ENCODE peak calls at places on chromosomes 16 and 17, in ten cellular contexts. One of them, this sample, is unnamed.

GRCh38 chr17:7328840-7329359 is at the start of gene NEURL4:
- DNase-seq in activated T-helper 9 cell treated with anti-CD3 and anti-CD28 coated beads, Interleukin-2, amount 50 U/mL, for 16 hours: no peak
- DNase-seq in HFFc6: no peak
- DNase-seq in endothelial cell: no peak
- DNase-seq in NCI-H460: no peak
- DNase-seq in NCI-H1417: no peak
- DNase-seq in lower lobe of right lung: peak; percentile 64
- DNase-seq in activated T-cell treated with anti-CD3 and anti-CD28 coated beads for 1 hour: no peak
- DNase-seq in activated CD4-positive, alpha-beta T cell treated with anti-CD3 and anti-CD28 coated beads for 48 hours: peak; percentile 55
- DNase-seq in uterus: no peak
- DNase-seq in this sample: no peak

GRCh38 chr16:31093132-31093703 is 1.4 kb downstream of the VKORC1 start:
- DNase-seq in activated T-cell treated with anti-CD3 and anti-CD28 coated beads for 1 hour: no peak
- DNase-seq in lower lobe of right lung: no peak
- DNase-seq in NCI-H1417: peak; percentile 2
- DNase-seq in activated CD4-positive, alpha-beta T cell treated with anti-CD3 and anti-CD28 coated beads for 48 hours: no peak
- DNase-seq in endothelial cell: no peak
- DNase-seq in activated T-helper 9 cell treated with anti-CD3 and anti-CD28 coated beads, Interleukin-2, amount 50 U/mL, for 16 hours: no peak
- DNase-seq in uterus: no peak
- DNase-seq in NCI-H460: no peak
- DNase-seq in HFFc6: peak; percentile 21
- DNase-seq in this sample: peak; percentile 28

GRCh38 chr17:20197527-20197926 is 188.4 kb downstream of the SPECC1 start:
- DNase-seq in activated CD4-positive, alpha-beta T cell treated with anti-CD3 and anti-CD28 coated beads for 48 hours: no peak
- DNase-seq in HFFc6: no peak
- DNase-seq in activated T-helper 9 cell treated with anti-CD3 and anti-CD28 coated beads, Interleukin-2, amount 50 U/mL, for 16 hours: no peak
- DNase-seq in uterus: no peak
- DNase-seq in endothelial cell: no peak
- DNase-seq in NCI-H460: no peak
- DNase-seq in activated T-cell treated with anti-CD3 and anti-CD28 coated beads for 1 hour: no peak
- DNase-seq in lower lobe of right lung: no peak
- DNase-seq in NCI-H1417: no peak
- DNase-seq in this sample: no peak

GRCh38 chr16:2022723-2023097 is 3.1 kb downstream of the NPW start:
- DNase-seq in lower lobe of right lung: no peak
- DNase-seq in NCI-H1417: no peak
- DNase-seq in activated CD4-positive, alpha-beta T cell treated with anti-CD3 and anti-CD28 coated beads for 48 hours: peak; percentile 54
- DNase-seq in activated T-cell treated with anti-CD3 and anti-CD28 coated beads for 1 hour: peak; percentile 17
- DNase-seq in NCI-H460: no peak
- DNase-seq in uterus: no peak
- DNase-seq in activated T-helper 9 cell treated with anti-CD3 and anti-CD28 coated beads, Interleukin-2, amount 50 U/mL, for 16 hours: no peak
- DNase-seq in endothelial cell: peak; percentile 52
- DNase-seq in HFFc6: peak; percentile 47
- DNase-seq in this sample: no peak

GRCh38 chr17:27293359-27293897 is 486 bp upstream of the WSB1 start:
- DNase-seq in HFFc6: no peak
- DNase-seq in NCI-H460: no peak
- DNase-seq in activated T-helper 9 cell treated with anti-CD3 and anti-CD28 coated beads, Interleukin-2, amount 50 U/mL, for 16 hours: no peak
- DNase-seq in NCI-H1417: no peak
- DNase-seq in activated CD4-positive, alpha-beta T cell treated with anti-CD3 and anti-CD28 coated beads for 48 hours: peak; percentile 7
- DNase-seq in uterus: peak; percentile 44
- DNase-seq in lower lobe of right lung: no peak
- DNase-seq in activated T-cell treated with anti-CD3 and anti-CD28 coated beads for 1 hour: peak; percentile 7
- DNase-seq in endothelial cell: no peak
- DNase-seq in this sample: no peak

GRCh38 chr16:85697441-85697840 is 8.7 kb upstream of the GINS2 start:
- DNase-seq in endothelial cell: no peak
- DNase-seq in NCI-H1417: no peak
- DNase-seq in NCI-H460: no peak
- DNase-seq in uterus: no peak
- DNase-seq in activated T-cell treated with anti-CD3 and anti-CD28 coated beads for 1 hour: no peak
- DNase-seq in activated CD4-positive, alpha-beta T cell treated with anti-CD3 and anti-CD28 coated beads for 48 hours: no peak
- DNase-seq in HFFc6: no peak
- DNase-seq in lower lobe of right lung: no peak
- DNase-seq in activated T-helper 9 cell treated with anti-CD3 and anti-CD28 coated beads, Interleukin-2, amount 50 U/mL, for 16 hours: no peak
- DNase-seq in this sample: no peak

GRCh38 chr17:67359960-67360817 is 6.2 kb downstream of the PSMD12 start:
- DNase-seq in HFFc6: no peak
- DNase-seq in activated CD4-positive, alpha-beta T cell treated with anti-CD3 and anti-CD28 coated beads for 48 hours: peak; percentile 66
- DNase-seq in activated T-helper 9 cell treated with anti-CD3 and anti-CD28 coated beads, Interleukin-2, amount 50 U/mL, for 16 hours: no peak
- DNase-seq in activated T-cell treated with anti-CD3 and anti-CD28 coated beads for 1 hour: no peak
- DNase-seq in lower lobe of right lung: no peak
- DNase-seq in NCI-H1417: no peak
- DNase-seq in uterus: no peak
- DNase-seq in endothelial cell: peak; percentile 11
- DNase-seq in NCI-H460: no peak
- DNase-seq in this sample: no peak

GRCh38 chr16:2825049-2825742 is 4.9 kb upstream of the ZG16B start:
- DNase-seq in activated T-helper 9 cell treated with anti-CD3 and anti-CD28 coated beads, Interleukin-2, amount 50 U/mL, for 16 hours: no peak
- DNase-seq in HFFc6: no peak
- DNase-seq in lower lobe of right lung: peak; percentile 37
- DNase-seq in activated CD4-positive, alpha-beta T cell treated with anti-CD3 and anti-CD28 coated beads for 48 hours: no peak
- DNase-seq in activated T-cell treated with anti-CD3 and anti-CD28 coated beads for 1 hour: no peak
- DNase-seq in uterus: no peak
- DNase-seq in NCI-H1417: no peak
- DNase-seq in endothelial cell: no peak
- DNase-seq in NCI-H460: no peak
- DNase-seq in this sample: no peak

GRCh38 chr16:8894736-8895334 is 12.7 kb downstream of the LITAFD start:
- DNase-seq in NCI-H460: no peak
- DNase-seq in activated CD4-positive, alpha-beta T cell treated with anti-CD3 and anti-CD28 coated beads for 48 hours: no peak
- DNase-seq in NCI-H1417: no peak
- DNase-seq in activated T-cell treated with anti-CD3 and anti-CD28 coated beads for 1 hour: no peak
- DNase-seq in lower lobe of right lung: peak; percentile 24
- DNase-seq in endothelial cell: no peak
- DNase-seq in activated T-helper 9 cell treated with anti-CD3 and anti-CD28 coated beads, Interleukin-2, amount 50 U/mL, for 16 hours: no peak
- DNase-seq in uterus: no peak
- DNase-seq in HFFc6: no peak
- DNase-seq in this sample: no peak

GRCh38 chr17:2691069-2691871 is 20.3 kb downstream of the CLUH start:
- DNase-seq in activated T-helper 9 cell treated with anti-CD3 and anti-CD28 coated beads, Interleukin-2, amount 50 U/mL, for 16 hours: no peak
- DNase-seq in NCI-H1417: peak; percentile 44
- DNase-seq in activated T-cell treated with anti-CD3 and anti-CD28 coated beads for 1 hour: no peak
- DNase-seq in uterus: no peak
- DNase-seq in endothelial cell: no peak
- DNase-seq in lower lobe of right lung: no peak
- DNase-seq in activated CD4-positive, alpha-beta T cell treated with anti-CD3 and anti-CD28 coated beads for 48 hours: no peak
- DNase-seq in NCI-H460: no peak
- DNase-seq in HFFc6: no peak
- DNase-seq in this sample: no peak

GRCh38 chr16:49452108-49452507 is 78.5 kb downstream of the C16orf78 start:
- DNase-seq in activated CD4-positive, alpha-beta T cell treated with anti-CD3 and anti-CD28 coated beads for 48 hours: no peak
- DNase-seq in HFFc6: no peak
- DNase-seq in NCI-H1417: no peak
- DNase-seq in endothelial cell: peak; percentile 39
- DNase-seq in activated T-cell treated with anti-CD3 and anti-CD28 coated beads for 1 hour: no peak
- DNase-seq in uterus: no peak
- DNase-seq in lower lobe of right lung: no peak
- DNase-seq in NCI-H460: no peak
- DNase-seq in activated T-helper 9 cell treated with anti-CD3 and anti-CD28 coated beads, Interleukin-2, amount 50 U/mL, for 16 hours: no peak
- DNase-seq in this sample: no peak

GRCh38 chr17:8084250-8084649 is 3.3 kb downstream of the ALOX12B start:
- DNase-seq in activated T-cell treated with anti-CD3 and anti-CD28 coated beads for 1 hour: no peak
- DNase-seq in NCI-H460: no peak
- DNase-seq in HFFc6: no peak
- DNase-seq in activated CD4-positive, alpha-beta T cell treated with anti-CD3 and anti-CD28 coated beads for 48 hours: no peak
- DNase-seq in uterus: no peak
- DNase-seq in activated T-helper 9 cell treated with anti-CD3 and anti-CD28 coated beads, Interleukin-2, amount 50 U/mL, for 16 hours: no peak
- DNase-seq in endothelial cell: no peak
- DNase-seq in NCI-H1417: no peak
- DNase-seq in lower lobe of right lung: peak; percentile 10
- DNase-seq in this sample: no peak

GRCh38 chr16:80610489-80611156 is 69.8 kb downstream of the DYNLRB2 start:
- DNase-seq in HFFc6: peak; percentile 20
- DNase-seq in uterus: no peak
- DNase-seq in activated T-cell treated with anti-CD3 and anti-CD28 coated beads for 1 hour: no peak
- DNase-seq in endothelial cell: no peak
- DNase-seq in activated CD4-positive, alpha-beta T cell treated with anti-CD3 and anti-CD28 coated beads for 48 hours: no peak
- DNase-seq in lower lobe of right lung: no peak
- DNase-seq in NCI-H460: no peak
- DNase-seq in activated T-helper 9 cell treated with anti-CD3 and anti-CD28 coated beads, Interleukin-2, amount 50 U/mL, for 16 hours: no peak
- DNase-seq in NCI-H1417: no peak
- DNase-seq in this sample: no peak